ENCODE peak calls at places on chromosomes 13 and 19, in nine cellular contexts. One of them, this sample, is unnamed.

GRCh38 chr19:768424-768823 is 17.5 kb downstream of the MISP start:
- DNase-seq in testis: no peak
- DNase-seq in hepatocyte: peak
- DNase-seq in neural progenitor cell: no peak
- DNase-seq in body of pancreas: no peak
- DNase-seq in adrenal gland: no peak
- DNase-seq in AG04450: peak
- DNase-seq in AG09309: peak
- DNase-seq in heart left ventricle: no peak
- DNase-seq in this sample: no peak

GRCh38 chr19:33302974-33303790 is 848 bp upstream of the CEBPA start:
- DNase-seq in neural progenitor cell: peak
- DNase-seq in testis: peak
- DNase-seq in adrenal gland: peak
- DNase-seq in body of pancreas: peak
- DNase-seq in AG04450: no peak
- DNase-seq in AG09309: no peak
- DNase-seq in hepatocyte: peak
- DNase-seq in heart left ventricle: peak
- DNase-seq in this sample: peak

GRCh38 chr13:112252744-112253590 is 123.2 kb upstream of the SPACA7 start:
- DNase-seq in body of pancreas: no peak
- DNase-seq in AG09309: no peak
- DNase-seq in hepatocyte: no peak
- DNase-seq in adrenal gland: no peak
- DNase-seq in heart left ventricle: no peak
- DNase-seq in testis: no peak
- DNase-seq in AG04450: no peak
- DNase-seq in neural progenitor cell: no peak
- DNase-seq in this sample: no peak

GRCh38 chr19:49152218-49152550 is 3.0 kb downstream of the HRC start:
- DNase-seq in testis: no peak
- DNase-seq in AG09309: no peak
- DNase-seq in body of pancreas: no peak
- DNase-seq in neural progenitor cell: no peak
- DNase-seq in heart left ventricle: peak
- DNase-seq in adrenal gland: no peak
- DNase-seq in AG04450: no peak
- DNase-seq in hepatocyte: no peak
- DNase-seq in this sample: no peak

GRCh38 chr19:43784251-43784980 is 3.6 kb upstream of the KCNN4 start:
- DNase-seq in neural progenitor cell: no peak
- DNase-seq in testis: no peak
- DNase-seq in AG04450: peak
- DNase-seq in body of pancreas: peak
- DNase-seq in AG09309: peak
- DNase-seq in heart left ventricle: no peak
- DNase-seq in hepatocyte: peak
- DNase-seq in adrenal gland: peak
- DNase-seq in this sample: peak

GRCh38 chr13:21663197-21663596 is 7.7 kb upstream of the FGF9 start:
- DNase-seq in AG04450: no peak
- DNase-seq in body of pancreas: no peak
- DNase-seq in adrenal gland: no peak
- DNase-seq in hepatocyte: peak
- DNase-seq in heart left ventricle: no peak
- DNase-seq in testis: no peak
- DNase-seq in neural progenitor cell: no peak
- DNase-seq in AG09309: no peak
- DNase-seq in this sample: peak

GRCh38 chr19:11578342-11579142 is 1.1 kb upstream of the ACP5 start:
- DNase-seq in testis: peak
- DNase-seq in neural progenitor cell: peak
- DNase-seq in AG04450: no peak
- DNase-seq in adrenal gland: peak
- DNase-seq in hepatocyte: peak
- DNase-seq in body of pancreas: peak
- DNase-seq in heart left ventricle: no peak
- DNase-seq in AG09309: no peak
- DNase-seq in this sample: no peak

GRCh38 chr19:12834418-12834943 is at the start of gene RTBDN:
- DNase-seq in adrenal gland: no peak
- DNase-seq in neural progenitor cell: peak
- DNase-seq in AG04450: no peak
- DNase-seq in body of pancreas: no peak
- DNase-seq in AG09309: no peak
- DNase-seq in testis: no peak
- DNase-seq in heart left ventricle: no peak
- DNase-seq in hepatocyte: no peak
- DNase-seq in this sample: no peak

GRCh38 chr19:8089664-8090601 is 37.4 kb downstream of the CCL25 start:
- DNase-seq in neural progenitor cell: no peak
- DNase-seq in AG04450: no peak
- DNase-seq in hepatocyte: no peak
- DNase-seq in testis: peak
- DNase-seq in adrenal gland: no peak
- DNase-seq in body of pancreas: no peak
- DNase-seq in AG09309: no peak
- DNase-seq in heart left ventricle: no peak
- DNase-seq in this sample: no peak

GRCh38 chr19:45020071-45020470 is 18.8 kb upstream of the CLASRP start:
- DNase-seq in neural progenitor cell: no peak
- DNase-seq in testis: no peak
- DNase-seq in AG04450: no peak
- DNase-seq in hepatocyte: no peak
- DNase-seq in AG09309: no peak
- DNase-seq in body of pancreas: no peak
- DNase-seq in heart left ventricle: no peak
- DNase-seq in adrenal gland: no peak
- DNase-seq in this sample: no peak

GRCh38 chr19:1860133-1860775 is 3.1 kb downstream of the KLF16 start:
- DNase-seq in body of pancreas: peak
- DNase-seq in adrenal gland: no peak
- DNase-seq in neural progenitor cell: peak
- DNase-seq in AG09309: no peak
- DNase-seq in AG04450: no peak
- DNase-seq in hepatocyte: peak
- DNase-seq in heart left ventricle: no peak
- DNase-seq in testis: peak
- DNase-seq in this sample: peak

GRCh38 chr19:6736917-6737283 is 480 bp downstream of the GPR108 start:
- DNase-seq in heart left ventricle: no peak
- DNase-seq in hepatocyte: no peak
- DNase-seq in body of pancreas: no peak
- DNase-seq in testis: no peak
- DNase-seq in neural progenitor cell: no peak
- DNase-seq in AG09309: no peak
- DNase-seq in adrenal gland: peak
- DNase-seq in AG04450: no peak
- DNase-seq in this sample: no peak

GRCh38 chr19:16519230-16519687 is 23.0 kb downstream of the CHERP start:
- DNase-seq in body of pancreas: no peak
- DNase-seq in testis: no peak
- DNase-seq in adrenal gland: no peak
- DNase-seq in AG04450: no peak
- DNase-seq in hepatocyte: no peak
- DNase-seq in AG09309: no peak
- DNase-seq in heart left ventricle: no peak
- DNase-seq in neural progenitor cell: no peak
- DNase-seq in this sample: no peak

GRCh38 chr19:14003279-14004051 is 2.7 kb downstream of the RFX1 start:
- DNase-seq in testis: no peak
- DNase-seq in adrenal gland: no peak
- DNase-seq in hepatocyte: no peak
- DNase-seq in neural progenitor cell: no peak
- DNase-seq in AG09309: no peak
- DNase-seq in AG04450: no peak
- DNase-seq in heart left ventricle: peak
- DNase-seq in body of pancreas: no peak
- DNase-seq in this sample: no peak

GRCh38 chr19:4376245-4376990 is 23.9 kb downstream of the SH3GL1 start:
- DNase-seq in neural progenitor cell: no peak
- DNase-seq in hepatocyte: no peak
- DNase-seq in body of pancreas: no peak
- DNase-seq in heart left ventricle: no peak
- DNase-seq in AG04450: no peak
- DNase-seq in testis: no peak
- DNase-seq in AG09309: no peak
- DNase-seq in adrenal gland: no peak
- DNase-seq in this sample: no peak

GRCh38 chr19:4376991-4377781 is 23.2 kb downstream of the SH3GL1 start:
- DNase-seq in body of pancreas: peak
- DNase-seq in testis: no peak
- DNase-seq in AG09309: no peak
- DNase-seq in AG04450: no peak
- DNase-seq in hepatocyte: no peak
- DNase-seq in adrenal gland: no peak
- DNase-seq in heart left ventricle: no peak
- DNase-seq in neural progenitor cell: no peak
- DNase-seq in this sample: peak

GRCh38 chr19:4379383-4380253 is 20.7 kb downstream of the SH3GL1 start:
- DNase-seq in body of pancreas: peak
- DNase-seq in testis: no peak
- DNase-seq in heart left ventricle: no peak
- DNase-seq in neural progenitor cell: no peak
- DNase-seq in hepatocyte: no peak
- DNase-seq in AG04450: no peak
- DNase-seq in adrenal gland: peak
- DNase-seq in AG09309: no peak
- DNase-seq in this sample: peak

GRCh38 chr19:4378886-4379285 is 21.5 kb downstream of the SH3GL1 start:
- DNase-seq in body of pancreas: no peak
- DNase-seq in neural progenitor cell: no peak
- DNase-seq in adrenal gland: no peak
- DNase-seq in AG04450: no peak
- DNase-seq in AG09309: no peak
- DNase-seq in testis: no peak
- DNase-seq in heart left ventricle: no peak
- DNase-seq in hepatocyte: no peak
- DNase-seq in this sample: peak

GRCh38 chr19:4380254-4380727 is 20.1 kb downstream of the SH3GL1 start:
- DNase-seq in neural progenitor cell: no peak
- DNase-seq in heart left ventricle: peak
- DNase-seq in AG09309: no peak
- DNase-seq in testis: peak
- DNase-seq in body of pancreas: no peak
- DNase-seq in hepatocyte: no peak
- DNase-seq in adrenal gland: peak
- DNase-seq in AG04450: no peak
- DNase-seq in this sample: peak
- H3K4me3 ChIP-seq in neural progenitor cell: no peak
- H3K4me3 ChIP-seq in heart left ventricle: no peak
- H3K4me3 ChIP-seq in AG09309: no peak
- H3K4me3 ChIP-seq in testis: no peak
- H3K4me3 ChIP-seq in body of pancreas: no peak
- H3K4me3 ChIP-seq in hepatocyte: no peak
- H3K4me3 ChIP-seq in adrenal gland: no peak
- H3K4me3 ChIP-seq in AG04450: no peak
- H3K4me3 ChIP-seq in this sample: peak

DNA sequence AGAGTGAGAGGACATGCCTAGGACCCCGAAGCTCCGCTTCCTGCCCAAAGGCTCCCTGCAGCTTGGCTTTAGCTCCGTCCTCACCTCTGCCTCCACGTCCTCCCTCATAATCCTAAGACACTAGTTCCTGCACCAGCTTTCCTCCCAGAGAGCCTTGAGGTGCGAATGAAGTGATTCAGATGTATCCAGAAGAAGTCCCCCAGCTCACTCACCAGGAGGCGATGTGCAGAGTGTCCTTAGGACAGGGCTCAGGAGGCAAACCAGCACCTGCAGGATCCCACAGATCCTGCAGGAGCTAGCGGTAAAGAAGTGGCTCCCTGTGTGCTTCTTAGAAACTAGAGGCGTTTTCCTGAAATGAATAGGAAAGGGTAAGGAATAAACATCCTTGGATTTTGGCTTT is 109.7 kb downstream of the HSPH1 start:
- DNase-seq in AG04450: no peak
- DNase-seq in adrenal gland: no peak
- DNase-seq in AG09309: no peak
- DNase-seq in body of pancreas: no peak
- DNase-seq in testis: no peak
- DNase-seq in neural progenitor cell: peak
- DNase-seq in hepatocyte: no peak
- DNase-seq in heart left ventricle: no peak
- DNase-seq in this sample: no peak
- TF ChIP-seq CTCF in AG04450: peak
- TF ChIP-seq CTCF in adrenal gland: no peak
- TF ChIP-seq CTCF in AG09309: no peak
- TF ChIP-seq CTCF in body of pancreas: no peak
- TF ChIP-seq CTCF in testis: no peak
- TF ChIP-seq CTCF in neural progenitor cell: no peak
- TF ChIP-seq CTCF in hepatocyte: peak
- TF ChIP-seq CTCF in heart left ventricle: no peak
- TF ChIP-seq CTCF in this sample: peak

DNA sequence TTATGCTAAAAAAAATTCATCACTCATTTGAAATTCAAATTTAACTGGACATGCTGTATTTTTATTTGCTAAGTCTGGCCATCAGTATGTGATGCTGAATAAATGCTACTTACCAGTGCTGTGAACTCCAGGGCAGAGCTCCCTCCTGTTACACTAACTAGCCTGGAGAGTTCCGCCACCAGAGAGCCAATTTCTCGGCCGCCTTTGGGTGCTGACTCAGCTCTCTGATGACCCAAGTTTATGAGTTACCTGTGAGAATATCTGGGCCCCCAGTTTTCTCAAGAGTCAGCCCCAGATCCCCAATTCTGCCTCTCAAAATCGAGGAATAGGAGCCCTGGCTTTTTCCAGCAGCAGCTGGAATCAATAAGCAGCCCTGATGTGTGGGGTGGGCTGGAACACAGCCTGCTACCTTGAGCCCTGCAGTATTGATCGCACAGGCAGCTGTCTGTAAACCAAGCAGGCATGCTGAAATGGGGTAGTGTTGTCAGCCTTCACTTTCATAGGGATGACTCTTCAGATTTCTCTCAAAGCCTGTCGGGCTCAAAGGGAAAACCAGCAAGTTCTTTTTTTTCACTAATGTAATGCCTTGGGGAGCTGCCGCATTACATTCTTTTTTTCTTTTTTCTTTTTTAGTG is 113.7 kb downstream of the DNAJC15 start:
- DNase-seq in AG04450: no peak
- DNase-seq in testis: no peak
- DNase-seq in hepatocyte: peak
- DNase-seq in neural progenitor cell: no peak
- DNase-seq in body of pancreas: no peak
- DNase-seq in adrenal gland: no peak
- DNase-seq in AG09309: no peak
- DNase-seq in heart left ventricle: no peak
- DNase-seq in this sample: no peak
- H3K4me3 ChIP-seq in AG04450: no peak
- H3K4me3 ChIP-seq in testis: no peak
- H3K4me3 ChIP-seq in hepatocyte: no peak
- H3K4me3 ChIP-seq in neural progenitor cell: no peak
- H3K4me3 ChIP-seq in body of pancreas: no peak
- H3K4me3 ChIP-seq in adrenal gland: no peak
- H3K4me3 ChIP-seq in AG09309: no peak
- H3K4me3 ChIP-seq in heart left ventricle: no peak
- H3K4me3 ChIP-seq in this sample: no peak

DNA sequence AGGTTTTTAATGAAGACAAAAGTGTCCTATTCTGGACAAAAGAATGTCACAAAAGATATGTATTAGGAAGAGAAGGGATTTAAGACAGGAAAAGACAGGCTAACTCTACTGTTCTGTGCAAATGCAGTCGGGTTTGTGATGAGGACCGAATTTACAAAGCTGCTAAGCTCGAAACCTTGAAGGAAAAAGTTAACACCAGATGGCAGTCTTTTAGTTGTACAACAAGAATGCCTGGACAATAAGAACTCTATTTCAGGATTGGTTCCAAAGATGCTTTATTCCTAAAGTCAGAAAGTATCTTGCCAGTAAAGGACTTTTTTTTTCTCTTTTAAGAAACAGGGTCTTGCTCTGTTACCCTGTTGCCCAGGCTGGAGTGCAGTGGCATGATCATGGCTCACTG is 51.1 kb downstream of the HS6ST3 start:
- DNase-seq in AG09309: no peak
- DNase-seq in adrenal gland: peak
- DNase-seq in hepatocyte: peak
- DNase-seq in testis: no peak
- DNase-seq in body of pancreas: no peak
- DNase-seq in heart left ventricle: no peak
- DNase-seq in neural progenitor cell: peak
- DNase-seq in AG04450: no peak
- DNase-seq in this sample: peak
- TF ChIP-seq CTCF in AG09309: no peak
- TF ChIP-seq CTCF in adrenal gland: peak
- TF ChIP-seq CTCF in hepatocyte: peak
- TF ChIP-seq CTCF in testis: peak
- TF ChIP-seq CTCF in body of pancreas: no peak
- TF ChIP-seq CTCF in heart left ventricle: no peak
- TF ChIP-seq CTCF in neural progenitor cell: peak
- TF ChIP-seq CTCF in AG04450: peak
- TF ChIP-seq CTCF in this sample: peak